ENCODE peak calls at places on chromosomes 4 and X, in six cellular contexts. A, R, B, O, H and N are unnamed samples.

GRCh38 chr4:732480-732879 is 26.8 kb downstream of the PCGF3 start:
- DNase-seq in B (no peak), R (no peak), A (no peak), O (no peak), H (no peak), N (no peak)

GRCh38 chr4:143773998-143774898 is 73.8 kb upstream of the FREM3 start:
- DNase-seq in A (peak; percentile 31), H (peak; percentile 88), B (peak; percentile 76), R (peak; percentile 24), O (peak; percentile 41), N (peak; percentile 86)

GRCh38 chrX:31893525-31893924 is 821.7 kb upstream of the FTHL17 start:
- DNase-seq in B (no peak), A (no peak), R (no peak), H (no peak), O (no peak), N (no peak)

GRCh38 chrX:7083468-7084396 is 63.8 kb upstream of the STS start:
- DNase-seq in A (no peak), R (peak; percentile 91), O (peak; percentile 98), H (peak; percentile 27), B (no peak), N (peak; percentile 59)

GRCh38 chrX:11665144-11666040 is at the start of gene ARHGAP6:
- DNase-seq in A (peak; percentile 36), O (peak; percentile 20), B (peak; percentile 62), R (peak; percentile 78), H (peak; percentile 52), N (peak; percentile 77)

GRCh38 chrX:31298881-31299280 is 227.0 kb upstream of the FTHL17 start:
- DNase-seq in R (no peak), H (no peak), O (no peak), A (no peak), B (no peak), N (no peak)

GRCh38 chrX:10833299-10834169 is 213.1 kb upstream of the MID1 start:
- DNase-seq in O (no peak), H (peak; percentile 30), A (peak; percentile 18), R (peak; percentile 1), B (peak; percentile 47), N (peak; percentile 66)

GRCh38 chr4:88040707-88041106 is 33.3 kb downstream of the PKD2 start:
- DNase-seq in H (no peak), R (no peak), A (no peak), O (no peak), B (no peak), N (no peak)

GRCh38 chrX:31593353-31593752 is 521.5 kb upstream of the FTHL17 start:
- DNase-seq in R (peak; percentile 13), A (no peak), O (peak; percentile 23), B (no peak), H (no peak), N (no peak)

GRCh38 chr4:38189445-38189844 is 229.2 kb downstream of the PTTG2 start:
- DNase-seq in H (peak; percentile 77), A (no peak), R (peak; percentile 95), B (no peak), O (peak; percentile 95), N (peak; percentile 53)

GRCh38 chrX:11864171-11864570 is 106.1 kb downstream of the MSL3 start:
- DNase-seq in R (no peak), B (no peak), H (no peak), O (no peak), A (no peak), N (no peak)

GRCh38 chr4:22522706-22523501 is 7.0 kb upstream of the ADGRA3 start:
- DNase-seq in A (no peak), O (no peak), H (no peak), B (peak; percentile 45), R (no peak), N (peak; percentile 57)

GRCh38 chr4:15413623-15414019 is 14.2 kb upstream of the C1QTNF7 start:
- DNase-seq in H (no peak), O (no peak), B (no peak), A (no peak), R (no peak), N (no peak)

GRCh38 chr4:175536852-175537453 is 275.1 kb downstream of the GPM6A start:
- DNase-seq in H (peak; percentile 94), B (no peak), R (peak; percentile 68), O (peak; percentile 62), A (peak; percentile 42), N (peak; percentile 82)

GRCh38 chr4:184778325-184778724 is 44.4 kb upstream of the CENPU start:
- DNase-seq in A (no peak), O (no peak), B (no peak), R (no peak), H (no peak), N (no peak)

GRCh38 chr4:184775854-184776555 is 42.1 kb upstream of the CENPU start:
- DNase-seq in B (no peak), R (no peak), A (no peak), H (peak; percentile 33), O (no peak), N (no peak)

GRCh38 chr4:184774152-184774551 is 40.3 kb upstream of the CENPU start:
- DNase-seq in O (no peak), R (no peak), H (no peak), B (no peak), A (no peak), N (no peak)

DNA sequence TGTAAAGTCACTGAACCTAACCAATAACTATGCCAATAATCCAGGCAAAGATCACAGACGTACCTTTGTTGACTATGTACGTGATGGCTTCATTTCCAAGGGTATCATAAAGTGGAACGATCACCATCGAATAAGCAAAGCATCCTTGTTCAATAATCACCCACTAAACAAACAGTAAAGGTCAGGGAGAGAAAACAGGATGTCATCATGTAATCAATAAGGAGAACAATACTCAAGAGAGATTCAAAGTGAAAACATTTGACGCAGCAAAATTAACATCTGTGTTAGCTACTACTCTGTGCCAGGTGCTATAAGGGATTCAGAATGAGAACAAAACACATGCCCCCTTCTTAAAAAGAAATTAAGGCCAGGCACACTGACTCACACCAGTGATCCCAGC is 42.9 kb upstream of the CENPU start:
- DNase-seq in R (no peak), A (no peak), B (no peak), O (no peak), H (no peak), N (no peak)
- H4K8ac ChIP-seq in R (no peak overlapping the region), A (no peak overlapping the region), B (no peak overlapping the region), O (no peak overlapping the region), H (no peak overlapping the region), N (no peak overlapping the region)

DNA sequence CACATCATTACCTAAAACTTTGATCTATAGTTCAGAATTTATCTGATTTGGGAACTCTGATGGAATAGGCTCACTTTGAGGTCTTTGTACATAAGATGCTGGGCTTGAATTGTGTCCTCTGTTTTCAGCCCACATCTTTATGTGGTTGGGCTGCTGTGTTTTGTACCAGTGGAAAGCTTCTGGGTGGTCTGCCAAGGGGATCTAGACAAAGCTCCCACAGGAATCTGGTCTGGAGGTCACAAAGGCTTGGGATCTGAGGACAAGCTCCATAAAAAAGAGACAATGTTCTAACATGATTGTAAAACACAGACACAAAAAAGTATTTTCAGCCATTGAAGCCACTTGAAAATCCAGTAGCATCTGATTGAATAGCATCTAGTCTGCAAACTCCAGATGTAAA is 393.5 kb upstream of the PITX2 start:
- DNase-seq in H (no peak), R (no peak), O (no peak), A (peak; percentile 15), B (no peak), N (no peak)
- H4K8ac ChIP-seq in H (no peak overlapping the region), R (no peak overlapping the region), O (no peak overlapping the region), A (no peak overlapping the region), B (no peak overlapping the region), N (no peak overlapping the region)

GRCh38 chr4:125368161-125368560 is 53.4 kb downstream of the FAT4 start:
- DNase-seq in O (peak; percentile 70), H (no peak), B (no peak), A (no peak), R (peak; percentile 19), N (no peak)

GRCh38 chr4:125370478-125370877 is 55.7 kb downstream of the FAT4 start:
- DNase-seq in A (no peak), H (no peak), R (no peak), O (no peak), B (no peak), N (no peak)

GRCh38 chr4:125369098-125369497 is 54.3 kb downstream of the FAT4 start:
- DNase-seq in R (no peak), B (no peak), H (no peak), O (no peak), A (no peak), N (no peak)

GRCh38 chr4:125365731-125366130 is 51.0 kb downstream of the FAT4 start:
- DNase-seq in R (no peak), H (no peak), O (no peak), A (no peak), B (no peak), N (no peak)

DNA sequence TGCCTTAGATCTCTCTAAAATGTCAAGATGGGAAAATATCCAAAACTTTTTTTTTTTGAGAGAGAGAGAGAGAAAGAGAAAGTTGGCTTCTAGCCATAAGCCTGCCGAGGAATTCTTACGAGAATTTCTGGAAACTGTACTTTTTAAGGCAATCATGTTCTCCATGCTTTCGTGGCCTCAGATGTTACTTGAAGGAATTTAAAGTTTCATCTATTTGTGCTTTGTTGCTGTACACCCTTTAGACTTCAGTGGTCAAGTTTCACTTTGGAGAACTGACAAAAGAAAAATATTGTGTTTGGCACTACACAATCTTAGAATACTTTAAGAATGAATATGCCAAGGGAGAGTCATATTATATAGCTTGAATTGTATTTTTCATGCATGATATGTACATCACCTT is 53.9 kb downstream of the FAT4 start:
- DNase-seq in A (no peak), R (peak; percentile 52), H (no peak), O (peak; percentile 84), B (no peak), N (no peak)
- H4K8ac ChIP-seq in A (no peak overlapping the region), R (no peak overlapping the region), H (no peak overlapping the region), O (peak overlapping the region; percentile 27), B (no peak overlapping the region), N (no peak overlapping the region)

GRCh38 chrX:134460005-134460860 is at the start of gene HPRT1:
- DNase-seq in O (peak; percentile 66), B (peak; percentile 85), R (peak; percentile 77), A (peak; percentile 60), H (peak; percentile 80), N (peak; percentile 77)
- H4K8ac ChIP-seq in O (peak within 1 kb of the TSS; percentile 12), B (no peak within 1 kb of the TSS), R (peak within 1 kb of the TSS; percentile 69), A (no peak within 1 kb of the TSS), H (peak within 1 kb of the TSS; percentile 23), N (no peak within 1 kb of the TSS)

GRCh38 chr4:8735236-8736082 is 136.2 kb downstream of the HMX1 start:
- DNase-seq in A (no peak), O (no peak), H (no peak), R (no peak), B (no peak), N (no peak)
- H4K8ac ChIP-seq in A (no peak overlapping the region), O (no peak overlapping the region), H (no peak overlapping the region), R (no peak overlapping the region), B (no peak overlapping the region), N (no peak overlapping the region)

GRCh38 chrX:150968862-150969720 is 14.0 kb upstream of the HMGB3 start:
- DNase-seq in H (no peak), B (peak; percentile 83), A (no peak), O (no peak), R (no peak), N (no peak)
- H4K8ac ChIP-seq in H (no peak overlapping the region), B (no peak overlapping the region), A (no peak overlapping the region), O (no peak overlapping the region), R (no peak overlapping the region), N (no peak overlapping the region)

GRCh38 chrX:63560601-63561218 is 209.6 kb upstream of the SPIN4 start:
- DNase-seq in A (peak; percentile 53), B (peak; percentile 84), O (peak; percentile 74), H (peak; percentile 64), R (peak; percentile 82), N (peak; percentile 95)
- H4K8ac ChIP-seq in A (no peak overlapping the region), B (no peak overlapping the region), O (peak overlapping the region; percentile 73), H (peak overlapping the region; percentile 88), R (peak overlapping the region; percentile 82), N (no peak overlapping the region)

GRCh38 chr4:121696140-121696640 is 590 bp downstream of the ANXA5 start:
- DNase-seq in H (peak; percentile 89), R (peak; percentile 89), A (no peak), O (peak; percentile 85), B (no peak), N (peak; percentile 57)
- H4K8ac ChIP-seq in H (peak overlapping the region; percentile 72), R (no peak overlapping the region), A (no peak overlapping the region), O (peak overlapping the region; percentile 81), B (no peak overlapping the region), N (no peak overlapping the region)